ENCODE peak calls at places on chromosomes 7 and 10, in six cellular contexts. T is H9, M is mesenchymal stem cell, F is IMR-90, C is trophoblast cell, E is neuronal stem cell. K is an unnamed sample. For H3K4me1, the result is how much of the 10 kb centered on the place peaks cover.

GRCh38 chr7:35624299-35625186 is 70.4 kb downstream of the HERPUD2 start:
- DNase-seq in C (peak), F (peak), T (peak), E (peak), M (peak), K (peak)

GRCh38 chr7:111894518-111894917 is 311.7 kb downstream of the DOCK4 start:
- DNase-seq in T (no peak), C (no peak), E (no peak), M (no peak), F (no peak), K (no peak)

GRCh38 chr7:36777062-36777461 is 52.8 kb upstream of the AOAH start:
- DNase-seq in M (no peak), T (no peak), C (no peak), E (no peak), F (no peak), K (no peak)

GRCh38 chr10:124722812-124723783 is 21.1 kb downstream of the FAM53B start:
- DNase-seq in F (no peak), C (no peak), T (no peak), E (no peak), M (no peak), K (no peak)

GRCh38 chr7:155713382-155713781 is 68.9 kb downstream of the RBM33 start:
- DNase-seq in C (no peak), F (no peak), T (no peak), E (no peak), M (no peak), K (no peak)

GRCh38 chr7:93117852-93118530 is at the start of gene SAMD9:
- DNase-seq in F (peak), C (peak), E (no peak), M (peak), T (no peak), K (no peak)

GRCh38 chr7:82319674-82320118 is 123.9 kb downstream of the CACNA2D1 start:
- DNase-seq in T (no peak), F (peak), M (peak), E (no peak), C (no peak), K (no peak)

GRCh38 chr10:82934429-82934828 is 1059.4 kb downstream of the NRG3 start:
- DNase-seq in C (no peak), F (no peak), M (no peak), T (peak), E (no peak), K (no peak)

GRCh38 chr7:134788191-134788590 is 8.8 kb downstream of the CALD1 start:
- DNase-seq in E (no peak), F (no peak), M (no peak), T (no peak), C (no peak), K (no peak)

GRCh38 chr10:97056003-97056630 is 129.6 kb downstream of the SLIT1 start:
- DNase-seq in F (no peak), T (no peak), C (no peak), E (no peak), M (no peak), K (no peak)

GRCh38 chr10:71735709-71736569 is 16.4 kb upstream of the C10orf105 start:
- DNase-seq in M (no peak), E (no peak), T (no peak), F (no peak), C (no peak), K (no peak)

GRCh38 chr10:53469383-53469782 is 696.8 kb upstream of the MBL2 start:
- DNase-seq in T (no peak), F (no peak), M (no peak), C (no peak), E (no peak), K (no peak)

GRCh38 chr10:78852856-78853255 is 215.9 kb upstream of the ZMIZ1 start:
- DNase-seq in F (peak), E (no peak), T (peak), C (no peak), M (no peak), K (no peak)

GRCh38 chr7:28381466-28381865 is 30.9 kb upstream of the CREB5 start:
- DNase-seq in T (no peak), C (no peak), M (no peak), F (peak), E (no peak), K (no peak)

GRCh38 chr7:44172352-44172751 is 16.9 kb downstream of the GCK start:
- DNase-seq in F (no peak), M (no peak), C (no peak), E (no peak), T (peak), K (no peak)

GRCh38 chr7:140867467-140868314 is 57.0 kb downstream of the BRAF start:
- DNase-seq in E (no peak), C (no peak), M (no peak), T (no peak), F (no peak), K (no peak)

GRCh38 chr7:145511014-145511413 is 605.6 kb upstream of the CNTNAP2 start:
- DNase-seq in F (no peak), C (no peak), T (no peak), M (no peak), E (no peak), K (no peak)

GRCh38 chr10:96995851-96996250 is 163.8 kb downstream of the LCOR start:
- DNase-seq in F (peak), M (peak), E (no peak), C (no peak), T (no peak), K (no peak)

GRCh38 chr7:135265637-135266036 is 32.0 kb downstream of the STRA8 start:
- DNase-seq in T (no peak), M (no peak), F (no peak), E (no peak), C (no peak), K (no peak)

GRCh38 chr7:13109201-13109600 is 421.8 kb downstream of the ARL4A start:
- DNase-seq in F (no peak), C (no peak), T (no peak), E (no peak), M (no peak), K (no peak)

GRCh38 chr10:114392112-114392835 is 12.0 kb downstream of the AFAP1L2 start:
- DNase-seq in M (no peak), C (no peak), F (no peak), T (no peak), E (no peak), K (no peak)

GRCh38 chr10:44926771-44927751 is 15.9 kb downstream of the TMEM72 start:
- DNase-seq in M (no peak), C (no peak), T (peak), F (peak), E (no peak), K (no peak)

GRCh38 chr7:147759327-147759943 is 831.1 kb upstream of the C7orf33 start:
- DNase-seq in F (no peak), T (no peak), E (no peak), C (no peak), M (no peak), K (no peak)

GRCh38 chr10:97683556-97684357 is 3.3 kb downstream of the AVPI1 start:
- DNase-seq in E (no peak), F (peak), T (peak), M (peak), C (peak), K (no peak)

GRCh38 chr10:4352566-4352961 is 473.4 kb upstream of the AKR1E2 start:
- DNase-seq in M (peak), F (no peak), T (no peak), C (no peak), E (no peak), K (no peak)

GRCh38 chr10:106825996-106826395 is 338.5 kb downstream of the SORCS1 start:
- DNase-seq in F (no peak), C (no peak), E (no peak), M (no peak), T (no peak), K (no peak)

GRCh38 chr10:106181491-106181890 is 983.0 kb downstream of the SORCS1 start:
- DNase-seq in C (no peak), T (no peak), E (no peak), M (no peak), F (peak), K (no peak)

GRCh38 chr7:105985250-105985649 is 22.2 kb downstream of the CDHR3 start:
- DNase-seq in F (no peak), C (no peak), E (no peak), T (no peak), M (no peak), K (no peak)

GRCh38 chr10:59007307-59008025 is 169.0 kb upstream of the PHYHIPL start:
- DNase-seq in C (no peak), T (no peak), M (no peak), F (no peak), E (no peak), K (no peak)

GRCh38 chr10:74189999-74190421 is 39.0 kb downstream of the ADK start:
- DNase-seq in M (peak), F (peak), T (no peak), C (peak), E (no peak), K (no peak)

GRCh38 chr7:2258661-2259365 is 16.8 kb downstream of the NUDT1 start:
- DNase-seq in F (no peak), T (no peak), E (no peak), M (no peak), C (no peak), K (no peak)

GRCh38 chr7:2826806-2827205 is 17.3 kb downstream of the GNA12 start:
- DNase-seq in E (no peak), M (no peak), F (no peak), T (no peak), C (no peak), K (no peak)

GRCh38 chr7:157770716-157771320 is 434.0 kb downstream of the DNAJB6 start:
- DNase-seq in F (no peak), E (no peak), C (no peak), T (no peak), M (no peak), K (no peak)

GRCh38 chr7:17274551-17275245 is 23.8 kb upstream of the AHR start:
- DNase-seq in M (peak), T (no peak), C (no peak), F (peak), E (no peak), K (no peak)

GRCh38 chr10:1211844-1212570 is 155.8 kb downstream of the WDR37 start:
- DNase-seq in T (no peak), E (no peak), C (no peak), F (no peak), M (no peak), K (no peak)

GRCh38 chr7:139642283-139642682 is 118.8 kb downstream of the CLEC2L start:
- DNase-seq in F (no peak), M (no peak), T (no peak), E (no peak), C (no peak), K (no peak)
- H3K14ac ChIP-seq in F (no peak), M (no peak), T (no peak), E (no peak), C (no peak), K (no peak)

DNA sequence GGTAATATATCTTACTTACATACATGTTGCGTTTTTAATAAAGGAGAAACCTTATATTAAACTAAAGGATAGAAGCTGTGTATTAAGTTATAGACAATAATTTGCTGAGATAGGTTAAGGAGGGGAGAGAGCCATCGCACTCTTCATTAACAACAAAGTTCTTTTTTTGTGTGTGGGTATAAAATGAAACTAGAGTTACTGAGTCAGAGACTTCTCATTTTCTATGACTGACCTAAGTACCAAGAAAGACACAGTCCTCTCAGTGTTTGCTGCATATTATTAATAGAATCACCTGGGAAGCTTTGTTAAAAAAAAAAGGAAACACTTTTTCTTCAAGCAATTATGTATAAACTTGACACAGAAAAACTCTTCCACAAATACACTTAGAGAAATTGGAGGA is 31.4 kb downstream of the FEZF1 start:
- DNase-seq in M (no peak), F (no peak), T (no peak), C (no peak), E (no peak), K (no peak)
- H3K4me1 ChIP-seq in M (under half), F (under half), T (under half), C (under half), E (under half), K (under half)

GRCh38 chr7:25952277-25953057 is 199.5 kb upstream of the NFE2L3 start:
- DNase-seq in M (no peak), F (no peak), T (peak), C (no peak), E (no peak), K (no peak)

GRCh38 chr7:25949672-25950487 is 202.1 kb upstream of the NFE2L3 start:
- DNase-seq in E (peak), M (peak), T (peak), F (no peak), C (no peak), K (peak)

GRCh38 chr7:25953859-25954258 is 198.1 kb upstream of the NFE2L3 start:
- DNase-seq in C (no peak), E (no peak), M (peak), F (no peak), T (no peak), K (no peak)

GRCh38 chr7:25950488-25951413 is 201.2 kb upstream of the NFE2L3 start:
- DNase-seq in E (peak), T (peak), C (peak), M (peak), F (peak), K (peak)

GRCh38 chr7:25951414-25952276 is 200.4 kb upstream of the NFE2L3 start:
- DNase-seq in C (no peak), F (no peak), M (peak), E (peak), T (peak), K (no peak)
- H2AFZ ChIP-seq in C (peak), F (peak), M (peak), E (peak), T (peak), K (no peak)

DNA sequence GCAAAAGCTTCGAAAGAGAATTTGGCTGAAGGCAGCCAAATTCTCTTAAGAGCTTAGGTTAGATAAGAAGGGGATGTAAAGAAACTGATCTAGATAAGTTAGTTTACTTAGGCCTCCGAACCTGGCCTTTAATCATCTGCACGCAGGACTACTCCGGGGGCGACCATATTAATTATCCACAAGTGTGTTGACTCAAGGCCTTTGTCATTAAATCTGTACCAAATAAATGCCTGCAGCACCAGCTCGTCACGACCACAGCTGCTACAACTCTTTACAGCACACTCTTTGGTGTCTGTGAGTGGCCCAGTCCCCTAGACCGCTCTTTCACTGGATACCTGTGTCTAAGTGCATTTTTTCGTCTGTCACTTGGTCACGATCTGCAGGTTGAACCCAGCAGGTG is 69.8 kb upstream of the LSM8 start:
- DNase-seq in F (no peak), T (no peak), E (no peak), M (no peak), C (no peak), K (no peak)
- H3K14ac ChIP-seq in F (no peak), T (no peak), E (no peak), M (no peak), C (no peak), K (no peak)